ENCODE peak calls at places on chromosomes 2 and 18, in seven cellular contexts. A is sigmoid colon; K is ELR; B is naive thymus-derived CD8-positive, alpha-beta T cell; V is GM12865; F is posterior vena cava; Q is GM03348. N is an unnamed sample.

GRCh38 chr2:17660219-17660618 is 93.4 kb downstream of the SMC6 start:
- DNase-seq in K (no peak), V (no peak), B (no peak), Q (no peak), F (no peak), A (no peak), N (no peak)

GRCh38 chr2:208466133-208466919 is 59.7 kb downstream of the PTH2R start:
- DNase-seq in B (no peak), F (no peak), Q (peak), V (peak), K (peak), A (no peak), N (peak)

GRCh38 chr2:182672471-182673165 is 43.4 kb upstream of the DNAJC10 start:
- DNase-seq in Q (peak), K (peak), V (no peak), B (no peak), F (no peak), A (no peak), N (no peak)

GRCh38 chr2:237379636-237380035 is 34.3 kb downstream of the COL6A3 start:
- DNase-seq in Q (no peak), V (no peak), K (no peak), F (no peak), B (no peak), A (no peak), N (no peak)

GRCh38 chr2:85785027-85785822 is 31.4 kb downstream of the ATOH8 start:
- DNase-seq in Q (peak), F (peak), V (no peak), A (peak), K (peak), B (no peak), N (peak)

GRCh38 chr18:79458131-79458838 is 62.6 kb downstream of the NFATC1 start:
- DNase-seq in A (peak), F (peak), V (no peak), B (no peak), Q (peak), K (peak), N (peak)

GRCh38 chr18:33749831-33750230 is 171.8 kb downstream of the ASXL3 start:
- DNase-seq in V (peak), F (no peak), B (no peak), Q (no peak), K (no peak), A (peak), N (no peak)

GRCh38 chr18:28905509-28905908 is 728.6 kb upstream of the CDH2 start:
- DNase-seq in A (no peak), Q (peak), V (no peak), K (peak), F (no peak), B (no peak), N (no peak)

GRCh38 chr2:188898261-188898660 is 75.9 kb upstream of the COL3A1 start:
- DNase-seq in B (no peak), V (no peak), K (no peak), F (no peak), Q (peak), A (no peak), N (no peak)

GRCh38 chr2:41865263-41865662 is 182.6 kb upstream of the PKDCC start:
- DNase-seq in V (no peak), K (no peak), F (no peak), A (no peak), Q (no peak), B (no peak), N (no peak)

GRCh38 chr2:67565761-67566160 is 168.6 kb downstream of the ETAA1 start:
- DNase-seq in A (no peak), K (peak), F (no peak), V (no peak), Q (peak), B (no peak), N (no peak)

GRCh38 chr2:75570024-75570947 is 9.5 kb upstream of the EVA1A start:
- DNase-seq in Q (no peak), V (no peak), K (no peak), F (no peak), A (no peak), B (no peak), N (no peak)

GRCh38 chr18:4369726-4370125 is 85.4 kb downstream of the DLGAP1 start:
- DNase-seq in K (no peak), Q (no peak), A (no peak), F (no peak), V (no peak), B (no peak), N (no peak)

GRCh38 chr2:64142817-64143153 is 1.4 kb downstream of the PELI1 start:
- DNase-seq in Q (no peak), K (peak), V (no peak), A (no peak), F (no peak), B (no peak), N (no peak)

GRCh38 chr18:26960901-26961300 is 95.4 kb upstream of the AQP4 start:
- DNase-seq in F (no peak), K (no peak), A (no peak), Q (no peak), B (no peak), V (no peak), N (no peak)

GRCh38 chr2:123195957-123196356 is 829.1 kb upstream of the CNTNAP5 start:
- DNase-seq in V (no peak), A (no peak), B (no peak), K (no peak), Q (no peak), F (no peak), N (no peak)

GRCh38 chr2:156458229-156458584 is 22.0 kb downstream of the GPD2 start:
- DNase-seq in A (no peak), F (no peak), V (no peak), B (no peak), Q (no peak), K (no peak), N (no peak)

GRCh38 chr2:46798998-46799698 is 116.5 kb downstream of the MCFD2 start:
- DNase-seq in B (no peak), V (no peak), Q (peak), F (no peak), K (peak), A (no peak), N (no peak)

GRCh38 chr2:171550613-171551012 is 28.3 kb downstream of the CYBRD1 start:
- DNase-seq in A (no peak), K (peak), F (no peak), Q (peak), V (no peak), B (no peak), N (no peak)

GRCh38 chr2:218569038-218569431 is 396 bp downstream of the CNOT9 start:
- DNase-seq in A (peak), V (peak), Q (peak), B (peak), K (peak), F (peak), N (no peak)

GRCh38 chr2:216001612-216002215 is 11.6 kb downstream of the MREG start:
- DNase-seq in F (no peak), B (no peak), Q (no peak), V (peak), K (no peak), A (no peak), N (no peak)

GRCh38 chr2:221572180-221572820 is at the start of gene EPHA4:
- DNase-seq in V (peak), K (peak), F (peak), Q (peak), B (peak), A (peak), N (peak)

GRCh38 chr2:220147590-220147989 is 520.2 kb downstream of the SLC4A3 start:
- DNase-seq in F (no peak), A (no peak), V (no peak), Q (peak), K (no peak), B (no peak), N (no peak)

N was measured in H7.